ENCODE peak calls at places on chromosomes 11 and 22, in seven cellular contexts. Y, T, D, I, V, B and H are unnamed samples.
A peak's percentile ranks its signal among the peaks of the same experiment; 100 is the strongest.

GRCh38 chr11:104146421-104146820 is 17.5 kb downstream of the PDGFD start:
- DNase-seq in Y (no peak), T (no peak), D (no peak), I (no peak), V (no peak), B (no peak), H (no peak)

GRCh38 chr11:3856856-3857553 is 1.5 kb downstream of the STIM1 start:
- DNase-seq in Y (no peak), T (no peak), D (no peak), I (no peak), V (no peak), B (no peak), H (no peak)

GRCh38 chr11:79535606-79536005 is 94.8 kb upstream of the TENM4 start:
- DNase-seq in Y (no peak), T (no peak), D (no peak), I (no peak), V (no peak), B (no peak), H (no peak)

GRCh38 chr11:134537941-134538340 is 125.9 kb upstream of the B3GAT1 start:
- DNase-seq in Y (no peak), T (no peak), D (no peak), I (peak; percentile 20), V (no peak), B (no peak), H (no peak)

GRCh38 chr11:86291466-86292262 is 10.4 kb upstream of the HIKESHI start:
- DNase-seq in Y (peak; percentile 46), T (peak; percentile 49), D (peak; percentile 76), I (peak; percentile 79), V (peak; percentile 70), B (peak; percentile 27), H (peak; percentile 55)

GRCh38 chr22:23626286-23626975 is 5.7 kb downstream of the DRICH1 start:
- DNase-seq in Y (no peak), T (no peak), D (no peak), I (no peak), V (no peak), B (no peak), H (no peak)

GRCh38 chr11:75429902-75430691 is 2.9 kb downstream of the KLHL35 start:
- DNase-seq in Y (peak; percentile 88), T (peak; percentile 76), D (no peak), I (peak; percentile 68), V (no peak), B (no peak), H (peak; percentile 63)

GRCh38 chr11:23991140-23991539 is 505.7 kb upstream of the LUZP2 start:
- DNase-seq in Y (no peak), T (no peak), D (no peak), I (no peak), V (no peak), B (no peak), H (peak; percentile 90)

GRCh38 chr22:28795071-28795693 is 5.2 kb downstream of the XBP1 start:
- DNase-seq in Y (no peak), T (no peak), D (no peak), I (no peak), V (no peak), B (no peak), H (no peak)

GRCh38 chr11:125214466-125215204 is 50.1 kb downstream of the PKNOX2 start:
- DNase-seq in Y (no peak), T (no peak), D (no peak), I (no peak), V (no peak), B (no peak), H (no peak)

GRCh38 chr11:26134053-26134452 is 197.9 kb upstream of the ANO3 start:
- DNase-seq in Y (no peak), T (no peak), D (no peak), I (no peak), V (no peak), B (no peak), H (no peak)

GRCh38 chr11:120571476-120571875 is 59.9 kb downstream of the GRIK4 start:
- DNase-seq in Y (no peak), T (no peak), D (no peak), I (no peak), V (no peak), B (no peak), H (no peak)

GRCh38 chr22:28129319-28129962 is 210.4 kb upstream of the PITPNB start:
- DNase-seq in Y (no peak), T (no peak), D (no peak), I (no peak), V (no peak), B (no peak), H (no peak)

GRCh38 chr11:18853086-18853720 is 61.6 kb upstream of the PTPN5 start:
- DNase-seq in Y (peak; percentile 21), T (peak; percentile 57), D (peak; percentile 17), I (peak; percentile 56), V (peak; percentile 36), B (no peak), H (peak; percentile 19)

GRCh38 chr11:111762981-111763643 is 3.1 kb downstream of the PPP2R1B start:
- DNase-seq in Y (no peak), T (no peak), D (no peak), I (no peak), V (no peak), B (no peak), H (peak; percentile 20)

GRCh38 chr11:117010808-117011540 is 87.3 kb downstream of the SIK3 start:
- DNase-seq in Y (no peak), T (peak; percentile 63), D (no peak), I (no peak), V (no peak), B (no peak), H (peak; percentile 92)

GRCh38 chr11:72308226-72309073 is 64.5 kb upstream of the PHOX2A start:
- DNase-seq in Y (peak; percentile 81), T (no peak), D (peak; percentile 75), I (no peak), V (no peak), B (no peak), H (peak; percentile 98)

GRCh38 chr22:36923458-36923784 is 10.0 kb downstream of the CSF2RB start:
- DNase-seq in Y (no peak), T (no peak), D (no peak), I (no peak), V (no peak), B (no peak), H (no peak)

DNA sequence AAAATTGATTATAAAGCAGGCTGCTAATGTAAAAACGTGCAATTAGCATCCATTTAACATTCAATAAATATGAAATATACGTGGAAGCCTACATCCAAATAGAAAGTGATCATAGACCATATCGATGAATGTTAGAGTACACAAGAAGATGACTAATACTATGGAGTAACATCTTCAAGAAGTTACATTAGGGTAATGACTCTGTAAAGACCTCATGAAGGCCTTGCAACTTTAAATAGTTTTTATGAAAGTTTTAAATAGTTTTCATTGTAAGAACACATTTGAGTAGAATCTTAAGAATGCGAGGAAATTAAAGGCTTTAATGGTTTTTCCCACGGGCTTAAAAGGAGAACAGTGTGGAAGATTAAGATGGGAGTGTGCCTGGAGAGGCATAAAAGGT is 1.4 kb downstream of the TRIM34 start:
- DNase-seq in Y (no peak), T (no peak), D (no peak), I (no peak), V (no peak), B (no peak), H (peak; percentile 70)
- TF ChIP-seq RFX5 in Y (no peak), T (no peak), D (no peak), I (no peak), V (no peak), B (no peak), H (no peak)

GRCh38 chr11:83865636-83866461 is 579.7 kb upstream of the CCDC90B start:
- DNase-seq in Y (no peak), T (no peak), D (no peak), I (no peak), V (no peak), B (no peak), H (peak; percentile 49)
- TF ChIP-seq RFX5 in Y (no peak), T (no peak), D (no peak), I (no peak), V (no peak), B (no peak), H (no peak)

GRCh38 chr11:118935381-118935780 is 9.7 kb upstream of the BCL9L start:
- DNase-seq in Y (no peak), T (no peak), D (no peak), I (no peak), V (no peak), B (no peak), H (no peak)

GRCh38 chr11:118929496-118930151 is 3.9 kb upstream of the BCL9L start:
- DNase-seq in Y (peak; percentile 88), T (peak; percentile 92), D (peak; percentile 73), I (peak; percentile 83), V (peak; percentile 64), B (no peak), H (peak; percentile 77)

GRCh38 chr11:118930152-118930712 is 4.5 kb upstream of the BCL9L start:
- DNase-seq in Y (peak; percentile 78), T (peak; percentile 81), D (peak; percentile 90), I (peak; percentile 99), V (peak; percentile 75), B (peak; percentile 51), H (peak; percentile 63)

GRCh38 chr11:118931576-118931975 is 5.8 kb upstream of the BCL9L start:
- DNase-seq in Y (no peak), T (no peak), D (no peak), I (no peak), V (no peak), B (no peak), H (no peak)

DNA sequence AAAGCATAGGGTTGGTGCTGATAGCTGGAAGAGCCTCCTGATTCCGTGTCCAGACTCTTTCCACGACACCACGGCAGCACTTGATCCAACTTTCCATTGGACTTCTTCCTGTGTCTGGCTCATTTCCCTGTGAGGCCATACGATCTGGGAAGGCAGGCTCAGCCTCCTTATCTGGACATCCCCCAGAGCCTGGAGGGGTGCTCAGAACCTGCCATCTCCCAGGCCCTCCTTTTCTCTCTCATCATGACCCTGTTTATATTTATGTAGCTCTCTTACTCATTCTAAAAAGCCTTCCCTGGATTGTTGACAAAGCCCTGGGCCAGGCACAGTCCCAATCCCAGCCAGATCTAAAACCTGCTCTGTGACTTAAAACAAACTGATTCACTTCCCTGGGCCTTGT is 7.8 kb upstream of the BCL9L start:
- DNase-seq in Y (peak; percentile 7), T (no peak), D (no peak), I (no peak), V (no peak), B (no peak), H (peak; percentile 16)
- TF ChIP-seq RFX5 in Y (no peak), T (no peak), D (no peak), I (no peak), V (no peak), B (no peak), H (no peak)

DNA sequence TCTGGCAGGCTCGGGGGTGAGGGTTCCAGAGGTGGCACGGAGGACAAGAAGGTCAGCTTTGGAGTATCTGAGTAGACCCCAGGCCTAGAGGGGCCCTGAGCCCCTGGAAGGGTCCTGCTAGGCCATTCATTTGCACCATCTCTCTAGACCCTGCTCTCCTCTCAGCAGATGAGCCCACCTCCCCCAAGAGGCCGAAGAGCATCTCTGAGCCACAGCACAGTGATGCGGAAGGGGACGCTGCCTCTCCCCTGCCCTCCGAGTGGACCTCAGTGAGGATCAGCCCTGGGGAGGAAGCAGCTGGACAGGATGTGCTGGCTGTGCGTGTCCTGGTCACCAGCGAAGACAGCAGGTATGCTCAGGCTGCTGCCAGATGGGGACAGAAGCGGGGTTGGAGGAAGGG is 101.6 kb upstream of the PARVA start:
- DNase-seq in Y (no peak), T (no peak), D (no peak), I (no peak), V (no peak), B (no peak), H (no peak)
- TF ChIP-seq RFX5 in Y (no peak), T (no peak), D (no peak), I (no peak), V (no peak), B (no peak), H (no peak)